ENCODE peak calls at places on chromosomes 4 and X, in ten cellular contexts. Y, W, N, K, Z, R, U, V, O and M are unnamed samples.
A peak's percentile ranks its signal among the peaks of the same experiment; 100 is the strongest.

GRCh38 chr4:150411527-150411926 is 170.4 kb upstream of the MAB21L2 start:
- DNase-seq in U (no peak), N (no peak), W (no peak), Y (no peak), V (no peak), R (no peak), Z (no peak), K (no peak), O (no peak), M (no peak)

GRCh38 chrX:17075004-17075403 is 128.5 kb downstream of the REPS2 start:
- DNase-seq in O (no peak), U (no peak), R (no peak), N (no peak), K (no peak), V (no peak), Y (no peak), W (no peak), Z (no peak), M (no peak)

GRCh38 chr4:1285790-1286553 is 3.7 kb upstream of the MAEA start:
- DNase-seq in V (peak; percentile 32), Y (no peak), N (no peak), R (peak; percentile 41), K (no peak), Z (no peak), O (peak; percentile 29), W (no peak), U (no peak), M (no peak)

GRCh38 chrX:44903107-44903506 is 30.1 kb downstream of the KDM6A start:
- DNase-seq in R (peak; percentile 88), U (no peak), W (no peak), Z (no peak), V (no peak), Y (no peak), O (no peak), K (no peak), N (peak; percentile 39), M (no peak)

GRCh38 chr4:123750044-123750443 is 353.4 kb downstream of the SPRY1 start:
- DNase-seq in N (peak; percentile 10), W (no peak), K (no peak), V (no peak), O (peak; percentile 59), R (no peak), U (no peak), Y (no peak), Z (no peak), M (no peak)

GRCh38 chrX:25144043-25144940 is 128.5 kb upstream of the ARX start:
- DNase-seq in Z (no peak), V (peak; percentile 60), N (peak; percentile 79), K (no peak), U (peak; percentile 45), Y (no peak), O (peak; percentile 17), W (peak; percentile 23), R (peak; percentile 50), M (peak; percentile 68)

GRCh38 chrX:125289209-125289608 is 30.5 kb upstream of the TEX13C start:
- DNase-seq in V (no peak), O (no peak), U (no peak), K (no peak), Z (no peak), R (no peak), N (no peak), W (no peak), Y (no peak), M (no peak)

GRCh38 chrX:2320580-2321327 is 180.0 kb downstream of the DHRSX start:
- DNase-seq in Z (no peak), Y (no peak), O (no peak), W (no peak), R (peak; percentile 61), U (no peak), V (no peak), N (no peak), K (no peak), M (peak; percentile 14)

GRCh38 chr4:164136181-164136616 is 617.7 kb upstream of the SMIM31 start:
- DNase-seq in R (no peak), V (no peak), N (peak; percentile 68), Z (no peak), W (no peak), U (no peak), O (no peak), Y (no peak), K (no peak), M (no peak)

GRCh38 chr4:1379801-1380331 is 26.4 kb downstream of the NKX1-1 start:
- DNase-seq in O (no peak), R (no peak), Y (no peak), Z (no peak), K (no peak), W (no peak), N (no peak), U (no peak), V (no peak), M (no peak)

GRCh38 chrX:23752740-23753435 is 9.8 kb upstream of the ACOT9 start:
- DNase-seq in Y (no peak), N (peak; percentile 28), R (peak; percentile 92), O (no peak), V (no peak), W (no peak), K (no peak), Z (no peak), U (no peak), M (no peak)

GRCh38 chr4:4394644-4395043 is 7.7 kb downstream of the NSG1 start:
- DNase-seq in O (no peak), U (no peak), R (peak; percentile 19), V (no peak), W (no peak), K (no peak), Z (no peak), Y (no peak), N (peak; percentile 68), M (no peak)

GRCh38 chr4:184769285-184769825 is 35.5 kb upstream of the CENPU start:
- DNase-seq in K (no peak), Z (no peak), U (no peak), V (no peak), R (no peak), O (no peak), Y (no peak), W (no peak), N (no peak), M (no peak)

GRCh38 chr4:6875431-6875831 is 34.2 kb upstream of the TBC1D14 start:
- DNase-seq in W (no peak), K (peak; percentile 89), V (no peak), O (peak; percentile 99), Y (no peak), N (no peak), R (no peak), Z (no peak), U (peak; percentile 18), M (no peak)

GRCh38 chr4:132992686-132993085 is 156.4 kb upstream of the PCDH10 start:
- DNase-seq in K (no peak), Z (no peak), Y (no peak), R (no peak), W (no peak), O (no peak), U (peak; percentile 48), N (no peak), V (no peak), M (no peak)

GRCh38 chr4:128553665-128554515 is 255.6 kb upstream of the JADE1 start:
- DNase-seq in K (no peak), R (no peak), U (no peak), Z (no peak), W (peak; percentile 15), V (no peak), O (no peak), Y (no peak), N (no peak), M (no peak)

GRCh38 chrX:16658284-16658683 is 8.3 kb downstream of the S100G start:
- DNase-seq in U (no peak), Z (no peak), K (no peak), W (no peak), Y (no peak), R (peak; percentile 68), V (no peak), O (no peak), N (no peak), M (no peak)

GRCh38 chr4:177005801-177006230 is 213.1 kb upstream of the VEGFC start:
- DNase-seq in U (no peak), Z (no peak), Y (no peak), K (no peak), N (peak; percentile 73), W (no peak), O (no peak), V (no peak), R (peak; percentile 94), M (no peak)

GRCh38 chr4:190017357-190018200 is 9.5 kb downstream of the FRG2 start:
- DNase-seq in Z (no peak), O (no peak), U (no peak), Y (no peak), W (no peak), V (no peak), N (no peak), K (no peak), R (no peak), M (no peak)

GRCh38 chrX:100647095-100647494 is 3.1 kb downstream of the SRPX2 start:
- DNase-seq in R (peak; percentile 40), O (no peak), W (no peak), N (peak; percentile 31), U (no peak), V (no peak), Y (no peak), K (no peak), Z (no peak), M (no peak)

GRCh38 chr4:181958435-181958834 is 284.8 kb upstream of the TENM3 start:
- DNase-seq in U (no peak), Z (no peak), O (no peak), W (no peak), N (peak; percentile 52), K (no peak), R (peak; percentile 71), Y (no peak), V (no peak), M (no peak)

GRCh38 chr4:138789796-138790195 is 225.8 kb upstream of the NOCT start:
- DNase-seq in R (no peak), N (no peak), K (no peak), Y (no peak), U (no peak), Z (no peak), V (no peak), W (no peak), O (no peak), M (no peak)

GRCh38 chr4:86791126-86791525 is 58.1 kb downstream of the SLC10A6 start:
- DNase-seq in N (no peak), V (no peak), Z (no peak), Y (no peak), W (no peak), K (no peak), O (no peak), R (peak; percentile 4), U (no peak), M (no peak)

GRCh38 chr4:13415068-13415785 is 68.9 kb downstream of the RAB28 start:
- DNase-seq in W (no peak), K (no peak), Y (no peak), R (no peak), Z (no peak), N (no peak), O (peak; percentile 43), U (no peak), V (no peak), M (no peak)

GRCh38 chr4:30722092-30722915 is 2.1 kb downstream of the PCDH7 start:
- DNase-seq in V (no peak), W (no peak), R (no peak), N (no peak), O (no peak), U (no peak), K (no peak), Z (no peak), Y (no peak), M (no peak)

GRCh38 chr4:16772366-16772850 is 126.0 kb downstream of the LDB2 start:
- DNase-seq in R (peak; percentile 54), K (no peak), U (no peak), V (no peak), Z (no peak), Y (no peak), N (no peak), O (no peak), W (no peak), M (no peak)

GRCh38 chr4:186137193-186137792 is 32.8 kb downstream of the FAM149A start:
- DNase-seq in R (peak; percentile 23), O (peak; percentile 52), W (no peak), K (no peak), U (peak; percentile 65), Y (no peak), N (peak; percentile 45), V (no peak), Z (no peak), M (no peak)

GRCh38 chrX:118240359-118240758 is 105.5 kb upstream of the WDR44 start:
- DNase-seq in U (no peak), W (no peak), V (no peak), N (no peak), Y (no peak), R (no peak), O (no peak), Z (no peak), K (no peak), M (no peak)